ENCODE peak calls at places on chromosomes 2 and 18, in five cellular contexts. V is neuronal stem cell, N is mesenchymal stem cell, O is trophoblast cell, G is H1. P is an unnamed sample.
A peak's percentile ranks its signal among the peaks of the same experiment; 100 is the strongest.

GRCh38 chr2:44705851-44706555 is 235.5 kb upstream of the SIX3 start:
- DNase-seq in O (no peak), G (no peak), N (no peak), V (peak; percentile 83), P (no peak)

GRCh38 chr2:217105733-217106649 is 246.1 kb upstream of the TNP1 start:
- DNase-seq in V (no peak), O (peak; percentile 91), N (peak; percentile 92), G (peak; percentile 30), P (no peak)

GRCh38 chr2:46669996-46670793 is 190.8 kb downstream of the TMEM247 start:
- DNase-seq in N (peak; percentile 65), O (no peak), V (no peak), G (no peak), P (no peak)

GRCh38 chr2:113757059-113757657 is 716 bp upstream of the SLC35F5 start:
- DNase-seq in N (no peak), G (no peak), O (no peak), V (no peak), P (no peak)

GRCh38 chr18:26875040-26875654 is 9.6 kb upstream of the AQP4 start:
- DNase-seq in V (no peak), N (no peak), O (no peak), G (no peak), P (no peak)

GRCh38 chr2:178193496-178193822 is 853 bp upstream of the OSBPL6 start:
- DNase-seq in G (no peak), V (no peak), N (no peak), O (no peak), P (no peak)

GRCh38 chr2:180742809-180743208 is 237.6 kb upstream of the UBE2E3 start:
- DNase-seq in N (peak; percentile 91), O (no peak), V (no peak), G (no peak), P (no peak)

GRCh38 chr2:41136966-41137494 is 685.1 kb upstream of the SLC8A1 start:
- DNase-seq in N (peak; percentile 16), V (no peak), G (no peak), O (peak; percentile 71), P (no peak)

GRCh38 chr2:15614545-15615309 is 23.1 kb downstream of the DDX1 start:
- DNase-seq in O (no peak), N (peak; percentile 8), V (no peak), G (no peak), P (no peak)

GRCh38 chr2:207514451-207514850 is 15.3 kb upstream of the CREB1 start:
- DNase-seq in O (no peak), G (no peak), N (no peak), V (no peak), P (no peak)

GRCh38 chr2:110167326-110167955 is 37.4 kb downstream of the NPHP1 start:
- DNase-seq in G (no peak), O (no peak), N (no peak), V (no peak), P (peak; percentile 55)

GRCh38 chr2:75475049-75475448 is 85.7 kb downstream of the EVA1A start:
- DNase-seq in O (no peak), V (no peak), N (no peak), G (no peak), P (no peak)

GRCh38 chr18:48230459-48231113 is 178.6 kb downstream of the ZBTB7C start:
- DNase-seq in G (peak; percentile 84), V (peak; percentile 61), O (peak; percentile 79), N (peak; percentile 65), P (peak; percentile 81)

GRCh38 chr2:42359894-42360483 is 1.0 kb downstream of the COX7A2L start:
- DNase-seq in V (no peak), N (peak; percentile 77), G (no peak), O (peak; percentile 16), P (no peak)

GRCh38 chr2:42762823-42763804 is 821 bp downstream of the OXER1 start:
- DNase-seq in N (no peak), O (no peak), V (no peak), G (no peak), P (no peak)

GRCh38 chr2:240904216-240905175 is 1.6 kb upstream of the CROCC2 start:
- DNase-seq in G (no peak), O (no peak), V (no peak), N (no peak), P (no peak)

GRCh38 chr2:178845565-178846457 is 38.6 kb upstream of the TTN start:
- DNase-seq in G (no peak), O (no peak), V (no peak), N (no peak), P (no peak)

GRCh38 chr2:204339212-204339715 is 206.0 kb upstream of the PARD3B start:
- DNase-seq in N (no peak), O (no peak), G (no peak), V (no peak), P (no peak)

GRCh38 chr2:204332706-204333105 is 212.6 kb upstream of the PARD3B start:
- DNase-seq in G (no peak), N (no peak), V (no peak), O (no peak), P (no peak)

GRCh38 chr2:204333861-204334260 is 211.4 kb upstream of the PARD3B start:
- DNase-seq in G (no peak), V (no peak), O (no peak), N (no peak), P (no peak)

GRCh38 chr2:204337638-204338037 is 207.6 kb upstream of the PARD3B start:
- DNase-seq in N (no peak), G (no peak), V (no peak), O (no peak), P (no peak)

GRCh38 chr2:204335642-204336041 is 209.6 kb upstream of the PARD3B start:
- DNase-seq in N (no peak), V (no peak), O (no peak), G (no peak), P (no peak)
- H4K91ac ChIP-seq in N (no peak overlapping the region), V (no peak overlapping the region), O (no peak overlapping the region), G (no peak overlapping the region), P (no peak overlapping the region)

GRCh38 chr2:196957881-196958525 is 31.5 kb upstream of the PGAP1 start:
- DNase-seq in O (no peak), V (peak; percentile 51), G (no peak), N (no peak), P (no peak)

GRCh38 chr2:196951973-196952372 is 25.5 kb upstream of the PGAP1 start:
- DNase-seq in O (no peak), G (no peak), V (no peak), N (no peak), P (no peak)

GRCh38 chr2:196954001-196954400 is 27.5 kb upstream of the PGAP1 start:
- DNase-seq in N (no peak), O (no peak), G (no peak), V (no peak), P (no peak)

GRCh38 chr2:196957442-196957841 is 30.9 kb upstream of the PGAP1 start:
- DNase-seq in V (peak; percentile 39), O (no peak), G (no peak), N (no peak), P (no peak)

GRCh38 chr2:196955036-196955435 is 28.5 kb upstream of the PGAP1 start:
- DNase-seq in O (no peak), G (no peak), V (no peak), N (no peak), P (no peak)
- H2BK12ac ChIP-seq in O (no peak overlapping the region), G (no peak overlapping the region), V (no peak overlapping the region), N (no peak overlapping the region), P (no peak overlapping the region)

GRCh38 chr2:231514225-231514950 is 15.9 kb downstream of the NMUR1 start:
- DNase-seq in V (peak; percentile 96), N (peak; percentile 98), O (peak; percentile 99), G (peak; percentile 98), P (peak; percentile 99)
- H2BK5ac ChIP-seq in V (peak overlapping the region; percentile 89), N (no peak overlapping the region), O (peak overlapping the region; percentile 53), G (peak overlapping the region; percentile 91), P (no peak overlapping the region)

GRCh38 chr2:189014426-189015138 is 40.4 kb downstream of the COL3A1 start:
- DNase-seq in O (no peak), G (no peak), N (peak; percentile 86), V (no peak), P (no peak)
- H4K91ac ChIP-seq in O (no peak overlapping the region), G (no peak overlapping the region), N (no peak overlapping the region), V (no peak overlapping the region), P (no peak overlapping the region)

DNA sequence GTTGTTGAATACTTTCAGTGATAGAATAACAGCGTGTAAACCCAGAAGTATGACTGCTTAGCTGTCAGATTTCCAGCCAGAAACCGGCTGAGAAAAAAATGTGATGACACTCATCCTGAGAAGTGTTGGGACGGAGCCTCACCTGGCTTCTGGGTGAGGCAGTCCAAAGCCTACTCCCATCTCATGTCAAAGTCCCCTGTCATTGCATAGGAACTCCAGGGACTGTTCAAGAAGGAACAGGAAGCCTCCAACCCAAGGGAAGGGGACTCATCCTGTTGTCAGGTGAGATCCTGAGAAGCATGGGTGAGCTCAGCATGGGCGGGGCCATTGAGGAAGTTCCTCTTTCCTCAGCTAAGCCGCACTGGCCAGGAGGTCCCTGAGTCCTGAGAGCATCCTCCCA is 11.3 kb upstream of the CHRNA1 start:
- DNase-seq in N (no peak), G (no peak), O (peak; percentile 78), V (no peak), P (peak; percentile 52)
- H2BK12ac ChIP-seq in N (peak overlapping the region; percentile 17), G (peak overlapping the region; percentile 88), O (no peak overlapping the region), V (no peak overlapping the region), P (no peak overlapping the region)

DNA sequence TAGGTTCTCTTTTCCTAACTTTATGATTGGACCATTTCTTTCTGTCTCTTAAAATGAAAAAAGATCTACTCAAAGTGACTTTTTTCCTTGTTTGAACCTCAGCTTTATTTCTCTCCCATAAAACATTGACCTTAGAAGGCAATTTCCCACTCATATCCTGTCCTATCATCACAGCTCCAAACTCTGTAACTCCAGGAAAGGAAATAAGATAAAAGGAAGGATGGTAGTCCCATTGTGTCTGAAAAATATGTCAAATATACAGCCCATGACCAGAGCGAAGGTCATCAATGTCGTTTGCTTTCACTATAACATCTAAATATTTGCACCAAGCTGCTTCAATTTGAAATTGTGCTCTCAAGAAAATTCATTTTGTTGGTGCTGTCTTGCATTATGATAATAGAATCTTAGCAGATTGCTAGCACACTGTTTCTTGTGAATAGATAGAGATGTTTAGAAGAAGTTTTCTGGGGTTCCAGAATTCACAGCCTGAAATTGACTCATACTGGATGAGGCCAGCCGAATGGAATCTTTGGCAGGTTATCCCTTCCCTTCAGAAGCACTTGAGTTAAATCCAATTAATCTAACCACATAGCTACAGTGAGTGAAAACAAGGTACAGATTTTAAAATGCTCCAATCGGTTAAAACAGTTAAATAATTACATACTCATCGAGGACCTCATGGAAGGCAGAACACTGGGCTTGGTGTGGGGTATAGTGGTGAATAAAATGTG is 95.1 kb downstream of the CRIM1 start:
- DNase-seq in O (no peak), N (peak; percentile 82), G (no peak), V (no peak), P (no peak)
- H2BK5ac ChIP-seq in O (no peak overlapping the region), N (peak overlapping the region; percentile 26), G (no peak overlapping the region), V (no peak overlapping the region), P (no peak overlapping the region)

P was measured in H9.